ENCODE peak calls at places on chromosome 3, in six cellular contexts. F is NCI-H774, X is neural crest cell, V is NCI-H1694 treated with DMSO at 0.1 percent for 48 hours, J is C1 segment of cervical spinal cord, E is dermis microvascular lymphatic vessel endothelial cell. W is an unnamed sample.

GRCh38 chr3:123392871-123393620 is 55.8 kb downstream of the ADCY5 start:
- DNase-seq in F (no peak), X (no peak), V (no peak), J (no peak), E (no peak), W (no peak)

GRCh38 chr3:115252679-115253078 is 105.6 kb upstream of the ZBTB20 start:
- DNase-seq in F (no peak), X (no peak), V (no peak), J (no peak), E (no peak), W (no peak)

GRCh38 chr3:9183011-9183410 is 66.4 kb downstream of the SRGAP3 start:
- DNase-seq in F (no peak), X (no peak), V (no peak), J (peak), E (no peak), W (no peak)

GRCh38 chr3:179735321-179735720 is 82.5 kb downstream of the USP13 start:
- DNase-seq in F (no peak), X (no peak), V (no peak), J (no peak), E (no peak), W (no peak)

GRCh38 chr3:113205481-113205880 is 5.9 kb upstream of the BOC start:
- DNase-seq in F (no peak), X (no peak), V (no peak), J (no peak), E (no peak), W (no peak)

GRCh38 chr3:186173202-186173815 is 64.4 kb upstream of the ETV5 start:
- DNase-seq in F (no peak), X (no peak), V (no peak), J (peak), E (no peak), W (no peak)

GRCh38 chr3:12139111-12139511 is 19.6 kb downstream of the TIMP4 start:
- DNase-seq in F (no peak), X (peak), V (no peak), J (no peak), E (peak), W (no peak)

GRCh38 chr3:16290007-16290826 is 25.2 kb downstream of the OXNAD1 start:
- DNase-seq in F (peak), X (peak), V (peak), J (no peak), E (peak), W (peak)

GRCh38 chr3:183515968-183516851 is 39.3 kb downstream of the KLHL6 start:
- DNase-seq in F (no peak), X (no peak), V (no peak), J (no peak), E (peak), W (peak)

GRCh38 chr3:177150970-177151627 is 46.2 kb downstream of the TBL1XR1 start:
- DNase-seq in F (peak), X (no peak), V (no peak), J (no peak), E (peak), W (no peak)

W was measured in T-helper 9 cell.